ENCODE peak calls at places on chromosome 12, in five cellular contexts. J, T, Q, V and C are unnamed samples.
A peak's percentile ranks its signal among the peaks of the same experiment; 100 is the strongest.

GRCh38 chr12:47999816-48000215 is 4.5 kb downstream of the COL2A1 start:
- DNase-seq in J (no peak), T (no peak), Q (no peak), V (no peak), C (no peak)

GRCh38 chr12:110619534-110619953 is 5.6 kb downstream of the TCTN1 start:
- DNase-seq in J (peak; percentile 40), T (peak; percentile 14), Q (peak; percentile 57), V (no peak), C (no peak)

GRCh38 chr12:72499244-72499643 is 227.1 kb downstream of the TRHDE start:
- DNase-seq in J (no peak), T (peak; percentile 85), Q (peak; percentile 7), V (no peak), C (no peak)

GRCh38 chr12:110174373-110174996 is 50.3 kb downstream of the IFT81 start:
- DNase-seq in J (no peak), T (no peak), Q (no peak), V (no peak), C (no peak)

GRCh38 chr12:19273482-19274330 is 144.2 kb downstream of the PLEKHA5 start:
- DNase-seq in J (no peak), T (peak; percentile 94), Q (peak; percentile 93), V (no peak), C (no peak)

GRCh38 chr12:31234053-31234835 is 91.7 kb downstream of the SINHCAF start:
- DNase-seq in J (no peak), T (no peak), Q (no peak), V (no peak), C (no peak)

GRCh38 chr12:72273851-72274284 is 1.7 kb downstream of the TRHDE start:
- DNase-seq in J (no peak), T (peak; percentile 54), Q (no peak), V (no peak), C (peak; percentile 36)

GRCh38 chr12:92124708-92125067 is 21.0 kb downstream of the BTG1 start:
- DNase-seq in J (peak; percentile 2), T (no peak), Q (no peak), V (no peak), C (no peak)

GRCh38 chr12:64273527-64274403 is 51.7 kb upstream of the KICS2 start:
- DNase-seq in J (peak; percentile 15), T (peak; percentile 73), Q (peak; percentile 62), V (peak; percentile 64), C (peak; percentile 82)

GRCh38 chr12:40344312-40344711 is 119.5 kb downstream of the LRRK2 start:
- DNase-seq in J (no peak), T (no peak), Q (no peak), V (no peak), C (no peak)

GRCh38 chr12:54589964-54590363 is 1.5 kb upstream of the PPP1R1A start:
- DNase-seq in J (no peak), T (no peak), Q (no peak), V (no peak), C (no peak)

GRCh38 chr12:38488866-38489265 is 172.3 kb downstream of the ALG10B start:
- DNase-seq in J (no peak), T (no peak), Q (no peak), V (no peak), C (no peak)

GRCh38 chr12:108806921-108807320 is 50.5 kb downstream of the SSH1 start:
- DNase-seq in J (no peak), T (no peak), Q (peak; percentile 9), V (peak; percentile 45), C (no peak)

GRCh38 chr12:44717612-44718011 is 158.5 kb downstream of the NELL2 start:
- DNase-seq in J (no peak), T (no peak), Q (no peak), V (peak; percentile 1), C (no peak)

GRCh38 chr12:47990351-47991105 is 13.7 kb downstream of the COL2A1 start:
- DNase-seq in J (peak; percentile 12), T (no peak), Q (no peak), V (no peak), C (no peak)

GRCh38 chr12:52493172-52493571 is at the start of gene KRT6A:
- DNase-seq in J (no peak), T (peak; percentile 85), Q (peak; percentile 6), V (no peak), C (no peak)

GRCh38 chr12:728781-729180 is 23.6 kb upstream of the WNK1 start:
- DNase-seq in J (no peak), T (no peak), Q (no peak), V (no peak), C (no peak)
- TF ChIP-seq EZH2phosphoT487 in J (no peak), T (no peak), Q (no peak), V (no peak), C (no peak)

GRCh38 chr12:75628916-75629315 is 117.5 kb upstream of the KRR1 start:
- DNase-seq in J (no peak), T (no peak), Q (no peak), V (no peak), C (no peak)
- H3K4me2 ChIP-seq in J (no peak overlapping the region), T (no peak overlapping the region), Q (no peak overlapping the region), V (no peak overlapping the region), C (no peak overlapping the region)

GRCh38 chr12:123940627-123940966 is 32.0 kb downstream of the CCDC92 start:
- DNase-seq in J (no peak), T (no peak), Q (no peak), V (no peak), C (no peak)

GRCh38 chr12:123942277-123942653 is 30.4 kb downstream of the CCDC92 start:
- DNase-seq in J (no peak), T (peak; percentile 90), Q (peak; percentile 85), V (no peak), C (no peak)

GRCh38 chr12:123942911-123943648 is 29.6 kb downstream of the CCDC92 start:
- DNase-seq in J (no peak), T (no peak), Q (no peak), V (no peak), C (no peak)

GRCh38 chr12:123941000-123941399 is 31.6 kb downstream of the CCDC92 start:
- DNase-seq in J (no peak), T (no peak), Q (no peak), V (no peak), C (no peak)

DNA sequence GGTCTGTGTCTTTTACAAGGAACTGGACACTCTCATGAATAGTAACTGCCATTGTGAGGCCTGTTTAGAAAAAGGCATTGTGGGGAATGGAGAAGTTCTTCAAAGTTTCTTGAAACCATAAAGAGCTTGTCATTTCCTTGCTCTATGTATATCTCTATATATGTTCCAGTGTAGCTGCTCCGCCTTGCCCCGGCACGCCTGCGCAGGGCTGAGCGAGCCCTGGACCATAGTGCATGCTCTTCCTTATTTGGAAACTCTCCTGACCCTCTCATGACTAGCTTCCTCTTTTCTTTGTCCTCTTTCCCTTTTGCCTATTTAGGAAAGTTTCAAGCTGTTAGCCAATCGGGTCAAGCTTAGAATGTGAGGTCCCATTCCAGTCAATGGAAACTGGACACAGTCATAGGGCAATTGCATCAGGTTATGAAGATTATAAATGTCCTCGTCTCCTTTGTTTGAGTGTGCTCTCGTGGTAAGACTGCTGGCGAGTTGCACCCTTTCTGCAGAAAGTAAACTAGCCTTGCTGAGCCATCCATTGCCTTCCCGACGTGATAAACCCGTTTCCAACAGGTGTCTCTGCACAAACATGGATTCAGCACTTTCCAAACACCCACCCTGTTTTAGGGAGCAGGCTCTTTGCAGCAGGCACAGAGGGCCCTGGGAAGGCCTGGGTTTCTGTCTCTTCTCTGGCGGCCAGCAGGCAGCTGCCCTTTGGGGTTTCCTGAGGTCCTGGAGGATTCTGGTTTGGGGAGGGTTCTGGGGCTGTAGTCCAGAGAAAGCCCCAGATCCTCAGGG is 30.9 kb downstream of the CCDC92 start:
- DNase-seq in J (no peak), T (no peak), Q (no peak), V (no peak), C (no peak)
- TF ChIP-seq EZH2phosphoT487 in J (no peak), T (no peak), Q (no peak), V (no peak), C (no peak)

GRCh38 chr12:49133590-49133989 is 2.4 kb upstream of the TUBA1B start:
- DNase-seq in J (no peak), T (no peak), Q (no peak), V (no peak), C (no peak)
- H3K4me2 ChIP-seq in J (peak overlapping the region; percentile 96), T (peak overlapping the region; percentile 97), Q (peak overlapping the region; percentile 98), V (no peak overlapping the region), C (no peak overlapping the region)

GRCh38 chr12:29113101-29113500 is 36.0 kb upstream of the FAR2 start:
- DNase-seq in J (no peak), T (peak; percentile 85), Q (peak; percentile 68), V (no peak), C (no peak)
- TF ChIP-seq EZH2phosphoT487 in J (no peak), T (no peak), Q (no peak), V (no peak), C (no peak)

GRCh38 chr12:57752668-57753000 is 524 bp upstream of the CDK4 start:
- DNase-seq in J (no peak), T (no peak), Q (no peak), V (no peak), C (no peak)
- H3K4me2 ChIP-seq in J (peak overlapping the region; percentile 94), T (peak overlapping the region; percentile 96), Q (peak overlapping the region; percentile 67), V (peak overlapping the region; percentile 67), C (peak overlapping the region; percentile 50)

GRCh38 chr12:49195734-49196133 is 6.9 kb upstream of the TUBA1A start:
- DNase-seq in J (no peak), T (no peak), Q (no peak), V (no peak), C (no peak)

GRCh38 chr12:49198431-49199155 is 9.7 kb upstream of the TUBA1A start:
- DNase-seq in J (no peak), T (peak; percentile 84), Q (peak; percentile 91), V (peak; percentile 66), C (peak; percentile 63)

GRCh38 chr12:49206389-49206788 is 17.5 kb upstream of the TUBA1A start:
- DNase-seq in J (no peak), T (no peak), Q (no peak), V (no peak), C (no peak)

GRCh38 chr12:49201595-49202295 is 12.9 kb upstream of the TUBA1A start:
- DNase-seq in J (no peak), T (peak; percentile 63), Q (peak; percentile 66), V (peak; percentile 54), C (peak; percentile 62)

DNA sequence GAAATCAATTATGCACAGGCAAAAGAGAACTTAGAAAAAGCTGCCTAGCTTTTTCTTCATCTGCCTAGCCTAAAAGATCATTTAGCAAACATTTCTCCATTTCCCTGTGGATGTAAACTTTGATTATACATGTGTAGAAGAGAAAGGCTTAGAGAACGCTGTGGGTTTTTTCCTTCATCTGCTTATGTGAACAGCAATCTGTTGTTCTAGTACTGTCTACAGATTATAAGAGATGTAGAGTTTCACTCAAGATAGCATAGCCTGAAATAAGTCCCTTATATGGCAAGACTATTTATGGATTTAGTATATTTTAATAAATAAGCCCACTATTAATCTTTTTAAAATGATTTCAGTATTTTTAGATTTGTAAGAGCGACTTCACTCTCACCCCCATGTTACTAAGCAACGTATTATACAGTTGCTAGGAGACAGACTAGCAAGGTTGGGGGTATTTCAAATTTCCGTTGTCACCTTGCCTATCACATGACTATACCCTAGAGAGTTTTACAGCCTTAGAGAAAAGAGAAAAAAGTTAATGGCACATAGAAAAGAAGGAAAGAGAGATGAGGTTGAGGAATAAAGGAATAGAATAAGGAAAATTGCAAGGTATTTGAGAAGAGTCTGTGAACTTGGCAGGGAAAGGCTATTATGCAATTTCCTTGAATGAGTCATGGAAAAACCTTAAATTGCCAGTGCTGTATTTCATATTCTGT is 12.2 kb upstream of the TUBA1A start:
- DNase-seq in J (no peak), T (peak; percentile 84), Q (peak; percentile 78), V (no peak), C (peak; percentile 72)
- TF ChIP-seq EZH2phosphoT487 in J (no peak), T (no peak), Q (no peak), V (no peak), C (no peak)